ENCODE peak calls at places on chromosomes 4 and X, in ten cellular contexts. C is cardiac fibroblast; J is progenitor cell of endocrine pancreas; S is cardiac muscle cell; X is GM10248; I is ovary; Q is CD4-positive, alpha-beta T cell; K is endodermal cell; G is AG09309; D is BJ. A is an unnamed sample.

GRCh38 chr4:184268574-184269160 is 51.0 kb upstream of the ENPP6 start:
- DNase-seq in C (no peak), J (no peak), S (peak; percentile 39), X (no peak), I (no peak), Q (no peak), K (peak; percentile 26), G (no peak), D (no peak), A (no peak)

GRCh38 chr4:86894465-86894864 is 2.2 kb upstream of the C4orf36 start:
- DNase-seq in C (peak; percentile 63), J (no peak), S (no peak), X (no peak), I (no peak), Q (no peak), K (no peak), G (no peak), D (no peak), A (no peak)

GRCh38 chr4:20046931-20047677 is 204.6 kb upstream of the SLIT2 start:
- DNase-seq in C (peak; percentile 19), J (no peak), S (peak; percentile 29), X (no peak), I (no peak), Q (no peak), K (no peak), G (no peak), D (no peak), A (no peak)

GRCh38 chr4:11512861-11513260 is 84.2 kb upstream of the HS3ST1 start:
- DNase-seq in C (no peak), J (no peak), S (no peak), X (no peak), I (no peak), Q (no peak), K (no peak), G (no peak), D (no peak), A (no peak)

GRCh38 chr4:1082215-1083182 is 30.9 kb downstream of the RNF212 start:
- DNase-seq in C (peak; percentile 78), J (no peak), S (peak; percentile 82), X (no peak), I (no peak), Q (no peak), K (no peak), G (peak; percentile 53), D (no peak), A (no peak)

GRCh38 chrX:150308532-150309157 is 54.5 kb upstream of the MAMLD1 start:
- DNase-seq in C (no peak), J (no peak), S (no peak), X (no peak), I (no peak), Q (no peak), K (no peak), G (no peak), D (no peak), A (no peak)

GRCh38 chr4:88063634-88064296 is 56.3 kb downstream of the PKD2 start:
- DNase-seq in C (no peak), J (no peak), S (no peak), X (no peak), I (no peak), Q (no peak), K (no peak), G (no peak), D (no peak), A (no peak)

GRCh38 chr4:53322696-53323095 is 43.2 kb downstream of the SCFD2 start:
- DNase-seq in C (no peak), J (no peak), S (peak; percentile 5), X (no peak), I (no peak), Q (no peak), K (no peak), G (no peak), D (no peak), A (no peak)

GRCh38 chr4:121669163-121669550 is 27.6 kb downstream of the ANXA5 start:
- DNase-seq in C (peak; percentile 55), J (no peak), S (no peak), X (no peak), I (no peak), Q (no peak), K (no peak), G (no peak), D (no peak), A (no peak)

GRCh38 chr4:123433573-123433972 is 37.0 kb downstream of the SPRY1 start:
- DNase-seq in C (no peak), J (no peak), S (no peak), X (no peak), I (no peak), Q (no peak), K (no peak), G (no peak), D (no peak), A (no peak)

GRCh38 chrX:134171661-134172587 is 65.1 kb upstream of the CCDC160 start:
- DNase-seq in C (peak; percentile 0), J (peak; percentile 21), S (peak; percentile 22), X (peak; percentile 17), I (peak; percentile 16), Q (no peak), K (peak; percentile 74), G (no peak), D (no peak), A (peak; percentile 60)

GRCh38 chr4:139209470-139210063 is 32.5 kb upstream of the ELF2 start:
- DNase-seq in C (no peak), J (no peak), S (no peak), X (no peak), I (no peak), Q (no peak), K (no peak), G (no peak), D (no peak), A (no peak)
- TF ChIP-seq CTCF in C (no peak), J (no peak), S (no peak), X (no peak), I (no peak), Q (no peak), K (no peak), G (no peak), D (no peak), A (no peak)

DNA sequence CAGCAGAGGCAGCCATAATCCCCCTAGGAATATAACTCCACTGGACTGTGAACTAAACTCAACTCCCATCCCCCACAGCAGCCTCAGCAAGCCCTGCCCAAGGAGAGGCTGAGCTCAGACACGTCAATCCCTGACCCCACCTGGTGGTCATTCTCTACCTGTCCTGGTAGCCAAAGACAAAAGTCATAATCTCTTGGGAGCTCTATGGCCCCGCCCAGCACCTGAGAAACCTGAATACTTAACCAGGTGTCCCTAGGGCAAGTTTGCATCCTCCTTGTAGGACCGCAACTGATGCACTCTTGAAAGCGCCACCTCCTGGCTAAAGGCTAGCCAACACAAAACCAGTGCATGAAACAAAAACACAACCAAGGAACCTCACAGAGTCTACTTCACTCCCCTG is 18.4 kb downstream of the CT47B1 start:
- DNase-seq in C (peak; percentile 5), J (no peak), S (peak; percentile 3), X (no peak), I (no peak), Q (no peak), K (peak; percentile 91), G (no peak), D (no peak), A (no peak)
- TF ChIP-seq CTCF in C (no peak), J (peak; percentile 8), S (no peak), X (no peak), I (no peak), Q (no peak), K (peak; percentile 73), G (peak; percentile 31), D (no peak), A (no peak)

DNA sequence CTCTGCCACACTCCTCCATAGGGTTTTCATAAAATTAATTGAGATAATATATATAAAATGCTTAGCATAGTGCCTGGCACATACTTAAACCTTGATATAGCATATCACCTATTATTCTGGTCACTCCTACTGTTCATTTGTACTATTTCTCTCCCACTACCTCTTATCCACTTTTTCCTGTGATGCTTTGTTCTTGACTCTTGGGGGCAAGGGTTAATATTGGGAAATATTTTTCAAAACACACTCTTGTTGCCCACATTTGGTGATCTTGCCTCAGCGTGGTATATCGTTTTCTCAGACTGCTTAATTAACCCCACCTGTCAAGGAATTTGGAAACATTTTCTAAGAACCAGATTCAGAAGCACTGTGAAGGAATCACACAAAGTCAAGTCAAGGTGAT is 16.3 kb downstream of the SERPINA7 start:
- DNase-seq in C (no peak), J (no peak), S (no peak), X (no peak), I (no peak), Q (no peak), K (no peak), G (no peak), D (no peak), A (no peak)
- TF ChIP-seq CTCF in C (no peak), J (no peak), S (no peak), X (no peak), I (no peak), Q (no peak), K (no peak), G (no peak), D (no peak), A (no peak)

GRCh38 chrX:152927858-152928760 is 30.2 kb downstream of the ZNF185 start:
- DNase-seq in C (no peak), J (no peak), S (no peak), X (no peak), I (no peak), Q (no peak), K (no peak), G (no peak), D (no peak), A (no peak)

GRCh38 chrX:152926923-152927322 is 29.1 kb downstream of the ZNF185 start:
- DNase-seq in C (peak; percentile 2), J (no peak), S (no peak), X (no peak), I (no peak), Q (no peak), K (no peak), G (no peak), D (no peak), A (no peak)

GRCh38 chrX:152930516-152930915 is 32.6 kb downstream of the ZNF185 start:
- DNase-seq in C (no peak), J (no peak), S (no peak), X (no peak), I (no peak), Q (no peak), K (no peak), G (no peak), D (no peak), A (no peak)

GRCh38 chrX:152929898-152930297 is 32.0 kb downstream of the ZNF185 start:
- DNase-seq in C (no peak), J (no peak), S (no peak), X (no peak), I (no peak), Q (no peak), K (no peak), G (no peak), D (no peak), A (no peak)

DNA sequence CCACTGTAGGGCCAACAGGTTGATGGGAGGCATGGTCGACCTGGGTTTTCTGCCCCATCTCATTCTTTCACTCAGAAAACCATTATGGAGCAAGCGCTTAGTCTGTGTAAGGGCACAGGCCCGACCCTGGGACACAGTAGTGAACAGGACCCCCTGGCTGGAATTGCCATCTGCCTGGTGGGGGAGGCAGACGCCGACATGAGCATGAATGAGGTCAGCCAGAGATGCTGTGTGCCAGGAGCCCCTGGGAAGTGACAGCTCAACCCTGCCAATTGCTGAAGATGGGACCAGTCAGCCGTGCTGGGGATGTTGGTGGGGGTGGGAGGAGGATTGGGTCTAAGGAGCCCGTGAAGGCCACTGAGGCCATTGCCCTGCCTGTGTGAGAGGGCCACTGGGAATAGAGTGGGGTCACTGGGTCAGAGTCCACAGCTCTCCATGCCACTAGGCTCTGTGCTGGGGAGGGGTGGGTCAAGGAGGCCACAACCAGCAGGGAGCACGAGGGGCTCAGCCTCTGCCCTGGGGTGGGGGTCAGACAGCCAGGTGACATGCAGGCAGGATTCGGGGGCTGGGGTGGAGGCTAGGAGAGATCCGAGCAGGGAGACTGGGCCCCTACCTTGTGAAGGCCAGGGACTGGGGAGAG is 31.0 kb downstream of the ZNF185 start:
- DNase-seq in C (no peak), J (no peak), S (no peak), X (no peak), I (no peak), Q (no peak), K (no peak), G (no peak), D (no peak), A (no peak)
- TF ChIP-seq CTCF in C (no peak), J (no peak), S (no peak), X (no peak), I (no peak), Q (no peak), K (no peak), G (no peak), D (no peak), A (no peak)